ENCODE peak calls at places on chromosomes 4 and X, in five cellular contexts. F, H, G, L and O are unnamed samples.

GRCh38 chr4:15042529-15043167 is 40.4 kb downstream of the CPEB2 start:
- DNase-seq in F (no peak), H (no peak), G (no peak), L (peak; percentile 66), O (no peak)

GRCh38 chr4:78599931-78600375 is 48.4 kb downstream of the ANXA3 start:
- DNase-seq in F (no peak), H (peak; percentile 56), G (no peak), L (no peak), O (no peak)

GRCh38 chr4:81166431-81166830 is 48.6 kb downstream of the PRKG2 start:
- DNase-seq in F (no peak), H (no peak), G (no peak), L (peak; percentile 66), O (no peak)

GRCh38 chrX:123860983-123861382 is 1.1 kb downstream of the XIAP start:
- DNase-seq in F (no peak), H (no peak), G (no peak), L (peak; percentile 23), O (no peak)

GRCh38 chrX:110159865-110160264 is 157.0 kb downstream of the TMEM164 start:
- DNase-seq in F (peak; percentile 42), H (no peak), G (no peak), L (no peak), O (no peak)

GRCh38 chrX:69365349-69365748 is 138.8 kb upstream of the NALF2 start:
- DNase-seq in F (no peak), H (no peak), G (no peak), L (no peak), O (no peak)

GRCh38 chr4:98430708-98431403 is 169.7 kb downstream of the RAP1GDS1 start:
- DNase-seq in F (no peak), H (no peak), G (no peak), L (peak; percentile 93), O (peak; percentile 96)

GRCh38 chr4:166172619-166173018 is 299.6 kb downstream of the TLL1 start:
- DNase-seq in F (peak; percentile 7), H (no peak), G (no peak), L (no peak), O (no peak)

GRCh38 chrX:49876750-49877149 is 2.5 kb upstream of the USP27X start:
- DNase-seq in F (peak; percentile 56), H (peak; percentile 41), G (peak; percentile 38), L (peak; percentile 64), O (no peak)

GRCh38 chr4:147589586-147589985 is 27.6 kb upstream of the TMEM184C start:
- DNase-seq in F (no peak), H (no peak), G (no peak), L (no peak), O (no peak)

GRCh38 chr4:13243152-13243551 is 241.0 kb downstream of the RAB28 start:
- DNase-seq in F (no peak), H (no peak), G (no peak), L (no peak), O (no peak)

GRCh38 chrX:152844256-152844655 is 13.4 kb downstream of the NSDHL start:
- DNase-seq in F (no peak), H (peak; percentile 25), G (no peak), L (no peak), O (no peak)

GRCh38 chr4:94936854-94937253 is 179.1 kb downstream of the BMPR1B start:
- DNase-seq in F (no peak), H (no peak), G (no peak), L (no peak), O (no peak)

GRCh38 chr4:786074-786741 is 39.7 kb downstream of the CPLX1 start:
- DNase-seq in F (no peak), H (no peak), G (peak; percentile 26), L (no peak), O (no peak)

GRCh38 chr4:184843984-184844554 is 18.3 kb upstream of the ACSL1 start:
- DNase-seq in F (no peak), H (peak; percentile 88), G (no peak), L (no peak), O (no peak)

GRCh38 chr4:1370321-1371124 is 23.5 kb downstream of the UVSSA start:
- DNase-seq in F (no peak), H (no peak), G (no peak), L (no peak), O (no peak)

GRCh38 chr4:153781717-153782416 is 7.0 kb downstream of the SFRP2 start:
- DNase-seq in F (no peak), H (no peak), G (no peak), L (peak; percentile 71), O (no peak)

GRCh38 chr4:121270384-121270783 is 106.3 kb upstream of the TNIP3 start:
- DNase-seq in F (peak; percentile 14), H (no peak), G (no peak), L (no peak), O (no peak)

GRCh38 chrX:106243376-106243775 is 75.3 kb downstream of the PWWP3B start:
- DNase-seq in F (peak; percentile 19), H (no peak), G (no peak), L (peak; percentile 11), O (peak; percentile 48)

GRCh38 chr4:186499467-186499866 is 55.9 kb downstream of the MTNR1A start:
- DNase-seq in F (no peak), H (no peak), G (no peak), L (no peak), O (no peak)

GRCh38 chrX:45598841-45599240 is 398.2 kb upstream of the DIPK2B start:
- DNase-seq in F (no peak), H (no peak), G (no peak), L (no peak), O (no peak)

GRCh38 chr4:136036744-136037143 is 1495.5 kb downstream of the PCDH18 start:
- DNase-seq in F (no peak), H (no peak), G (no peak), L (peak; percentile 33), O (peak; percentile 16)

GRCh38 chrX:150968862-150969720 is 14.0 kb upstream of the HMGB3 start:
- DNase-seq in F (no peak), H (no peak), G (peak; percentile 24), L (no peak), O (no peak)

GRCh38 chrX:74419861-74420193 is 1.5 kb upstream of the SLC16A2 start:
- DNase-seq in F (no peak), H (no peak), G (no peak), L (peak; percentile 32), O (peak; percentile 4)

GRCh38 chrX:43581167-43581566 is 74.9 kb upstream of the MAOA start:
- DNase-seq in F (no peak), H (no peak), G (no peak), L (no peak), O (peak; percentile 82)

GRCh38 chrX:31302573-31303075 is 230.8 kb upstream of the FTHL17 start:
- DNase-seq in F (no peak), H (no peak), G (no peak), L (no peak), O (no peak)
- H3K4me1 ChIP-seq in F (no peaks in the 10 kb centered on the region), H (no peaks in the 10 kb centered on the region), G (no peaks in the 10 kb centered on the region), L (no peaks in the 10 kb centered on the region), O (peaks cover 6% of the 10 kb centered on the region)

DNA sequence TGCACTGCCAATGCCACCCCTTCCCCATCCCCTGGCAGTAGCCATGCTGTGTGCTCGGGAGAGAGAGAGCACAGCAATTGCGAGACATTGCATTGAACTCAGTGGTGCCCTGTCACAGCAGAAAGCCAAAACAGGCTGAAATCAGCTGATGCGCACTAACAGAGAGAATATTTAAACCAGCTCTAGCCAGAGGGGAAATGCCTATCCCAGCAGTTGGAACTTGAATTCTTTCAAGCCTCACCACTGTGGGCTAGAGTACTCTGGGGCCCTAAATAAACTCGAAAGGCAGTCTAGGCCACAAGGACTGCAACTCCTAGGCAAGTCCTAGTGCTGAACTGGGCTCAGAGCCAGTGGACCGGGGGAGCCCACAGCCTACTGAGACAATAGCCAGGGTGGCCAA is 17.7 kb upstream of the RP2 start:
- DNase-seq in F (no peak), H (no peak), G (no peak), L (no peak), O (peak; percentile 48)
- H3K27ac ChIP-seq in F (no peak overlapping the region), H (no peak overlapping the region), G (no peak overlapping the region), L (no peak overlapping the region), O (no peak overlapping the region)

DNA sequence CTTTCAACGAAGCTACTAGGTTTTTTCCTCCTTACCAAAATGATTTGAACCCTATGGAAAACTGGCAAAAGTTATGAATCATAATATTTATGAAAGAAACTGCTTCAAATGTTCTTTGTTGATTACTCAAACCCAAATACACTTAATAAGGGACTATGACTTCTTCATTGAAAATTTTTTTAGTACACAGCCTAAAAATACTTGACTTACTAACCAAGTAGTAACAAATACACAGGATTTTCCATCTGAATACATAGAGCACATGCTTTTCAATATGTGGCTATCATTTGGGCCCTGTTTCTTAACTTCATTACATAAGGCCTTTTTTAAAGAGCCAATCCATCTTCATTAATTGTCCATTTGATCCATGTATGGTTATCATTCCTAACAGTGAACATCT is 171.5 kb downstream of the FBXW7 start:
- DNase-seq in F (no peak), H (no peak), G (no peak), L (no peak), O (no peak)
- TF ChIP-seq CTCF in F (no peak), H (no peak), G (no peak), L (no peak), O (no peak)

GRCh38 chr4:122833999-122834398 is 7.4 kb downstream of the FGF2 start:
- DNase-seq in F (no peak), H (peak; percentile 47), G (no peak), L (no peak), O (no peak)
- H3K4me1 ChIP-seq in F (peaks cover 3% of the 10 kb centered on the region), H (no peaks in the 10 kb centered on the region), G (no peaks in the 10 kb centered on the region), L (peaks cover 32% of the 10 kb centered on the region), O (peaks cover 6% of the 10 kb centered on the region)

GRCh38 chr4:38563703-38564490 is 100.1 kb upstream of the KLF3 start:
- DNase-seq in F (no peak), H (no peak), G (no peak), L (peak; percentile 4), O (no peak)
- H3K27ac ChIP-seq in F (no peak overlapping the region), H (no peak overlapping the region), G (no peak overlapping the region), L (no peak overlapping the region), O (no peak overlapping the region)

GRCh38 chrX:130304587-130305368 is 34.9 kb upstream of the SLC25A14 start:
- DNase-seq in F (no peak), H (no peak), G (no peak), L (no peak), O (no peak)
- TF ChIP-seq CTCF in F (no peak), H (peak; percentile 29), G (no peak), L (no peak), O (no peak)

GRCh38 chrX:476724-477075 is 90.0 kb upstream of the PPP2R3B start:
- DNase-seq in F (no peak), H (no peak), G (no peak), L (no peak), O (no peak)

GRCh38 chrX:470686-471085 is 84.0 kb upstream of the PPP2R3B start:
- DNase-seq in F (no peak), H (no peak), G (no peak), L (no peak), O (no peak)

GRCh38 chrX:475926-476723 is 89.4 kb upstream of the PPP2R3B start:
- DNase-seq in F (no peak), H (no peak), G (no peak), L (peak; percentile 4), O (no peak)

GRCh38 chrX:468979-469378 is 82.3 kb upstream of the PPP2R3B start:
- DNase-seq in F (no peak), H (no peak), G (no peak), L (no peak), O (no peak)

GRCh38 chrX:471239-471638 is 84.5 kb upstream of the PPP2R3B start:
- DNase-seq in F (no peak), H (no peak), G (no peak), L (no peak), O (no peak)
- H3K4me1 ChIP-seq in F (no peaks in the 10 kb centered on the region), H (no peaks in the 10 kb centered on the region), G (no peaks in the 10 kb centered on the region), L (no peaks in the 10 kb centered on the region), O (no peaks in the 10 kb centered on the region)